ENCODE peak calls at places on chromosomes 16 and 17, in five cellular contexts. C is A549, R is transverse colon, B is SK-N-SH, I is skeletal muscle cell. N is an unnamed sample.

GRCh38 chr16:88838566-88838965 is 18.2 kb downstream of the GALNS start:
- DNase-seq in B (no peak), R (no peak), I (no peak), C (no peak), N (no peak)

GRCh38 chr17:49646391-49647255 is 31.3 kb downstream of the SPOP start:
- DNase-seq in B (no peak), R (peak; percentile 24), C (no peak), I (peak; percentile 37), N (peak; percentile 68)

GRCh38 chr16:58027341-58028167 is 2.0 kb downstream of the MMP15 start:
- DNase-seq in R (peak; percentile 79), C (peak; percentile 74), I (no peak), B (peak; percentile 63), N (no peak)

GRCh38 chr17:78935419-78936323 is 10.5 kb upstream of the TIMP2 start:
- DNase-seq in I (peak; percentile 96), R (peak; percentile 59), B (peak; percentile 97), C (peak; percentile 84), N (peak; percentile 99)

GRCh38 chr17:27586203-27586701 is 44.7 kb upstream of the LGALS9 start:
- DNase-seq in R (no peak), I (no peak), B (peak; percentile 76), C (no peak), N (peak; percentile 58)

GRCh38 chr16:67199011-67199807 is at the start of gene ELMO3:
- DNase-seq in R (peak; percentile 88), B (peak; percentile 72), I (no peak), C (no peak), N (no peak)

GRCh38 chr17:49580055-49580721 is 4.5 kb downstream of the NXPH3 start:
- DNase-seq in C (no peak), B (peak; percentile 15), R (no peak), I (no peak), N (no peak)

GRCh38 chr16:67542464-67542863 is 13.8 kb downstream of the RIPOR1 start:
- DNase-seq in B (peak; percentile 85), I (no peak), C (peak; percentile 86), R (peak; percentile 55), N (peak; percentile 66)

GRCh38 chr16:67241008-67241900 is 6.0 kb downstream of the FHOD1 start:
- DNase-seq in I (peak; percentile 73), R (peak; percentile 77), C (peak; percentile 76), B (no peak), N (peak; percentile 70)

GRCh38 chr16:57244463-57244766 is 644 bp upstream of the ARL2BP start:
- DNase-seq in C (no peak), B (no peak), R (no peak), I (no peak), N (no peak)

GRCh38 chr17:79987187-79987889 is 48.3 kb downstream of the TBC1D16 start:
- DNase-seq in C (no peak), R (no peak), I (no peak), B (no peak), N (no peak)

GRCh38 chr16:74768239-74768638 is 6.4 kb downstream of the FA2H start:
- DNase-seq in B (no peak), R (no peak), C (no peak), I (no peak), N (no peak)

GRCh38 chr17:78667091-78667490 is 89.9 kb upstream of the DNAH17 start:
- DNase-seq in C (no peak), B (no peak), I (no peak), R (no peak), N (no peak)

GRCh38 chr17:2962729-2963128 is 100.7 kb downstream of the OR1D5 start:
- DNase-seq in B (no peak), I (no peak), R (no peak), C (no peak), N (no peak)

GRCh38 chr17:21467739-21468490 is 91.8 kb downstream of the KCNJ12 start:
- DNase-seq in B (no peak), I (no peak), C (no peak), R (no peak), N (no peak)

GRCh38 chr17:60679287-60679686 is 1.6 kb downstream of the BCAS3 start:
- DNase-seq in B (no peak), R (no peak), I (no peak), C (no peak), N (no peak)

GRCh38 chr17:61904094-61904710 is 23.6 kb downstream of the INTS2 start:
- DNase-seq in R (peak; percentile 30), I (no peak), C (no peak), B (no peak), N (no peak)

GRCh38 chr17:55722016-55722706 is 503 bp downstream of the TMEM100 start:
- DNase-seq in B (no peak), C (no peak), R (no peak), I (no peak), N (peak; percentile 10)

GRCh38 chr17:74773871-74774286 is 2.3 kb downstream of the NAT9 start:
- DNase-seq in R (no peak), B (no peak), I (no peak), C (no peak), N (peak; percentile 33)

GRCh38 chr17:7179317-7180254 is at the start of gene ASGR1:
- DNase-seq in B (no peak), R (no peak), C (no peak), I (no peak), N (no peak)

GRCh38 chr17:28925912-28926365 is 23.1 kb upstream of the DHRS13 start:
- DNase-seq in C (no peak), I (peak; percentile 72), R (no peak), B (no peak), N (peak; percentile 74)

GRCh38 chr17:9427460-9428315 is 147.9 kb downstream of the STX8 start:
- DNase-seq in R (no peak), C (no peak), I (no peak), B (no peak), N (no peak)

GRCh38 chr16:2987854-2988253 is 7.6 kb upstream of the PKMYT1 start:
- DNase-seq in I (no peak), C (no peak), B (peak; percentile 52), R (no peak), N (no peak)

GRCh38 chr17:52710363-52710901 is 551.9 kb upstream of the CA10 start:
- DNase-seq in B (no peak), R (no peak), I (no peak), C (no peak), N (no peak)

GRCh38 chr17:57555636-57556175 is 189.4 kb downstream of the CCDC182 start:
- DNase-seq in I (no peak), R (no peak), B (no peak), C (no peak), N (no peak)
- H3K4me3 ChIP-seq in I (no peak overlapping the region), R (no peak overlapping the region), B (no peak overlapping the region), C (no peak overlapping the region), N (no peak overlapping the region)

GRCh38 chr17:75842963-75843576 is 1.1 kb downstream of the UNC13D start:
- DNase-seq in I (no peak), R (no peak), C (no peak), B (no peak), N (no peak)
- H3K4me3 ChIP-seq in I (no peak overlapping the region), R (peak overlapping the region; percentile 32), C (no peak overlapping the region), B (no peak overlapping the region), N (no peak overlapping the region)

GRCh38 chr16:71472041-71472440 is 10.0 kb upstream of the ZNF23 start:
- DNase-seq in R (no peak), I (no peak), B (no peak), C (no peak), N (no peak)
- H3K4me3 ChIP-seq in R (no peak overlapping the region), I (no peak overlapping the region), B (no peak overlapping the region), C (no peak overlapping the region), N (no peak overlapping the region)

GRCh38 chr16:1929105-1929504 is 10.9 kb upstream of the HS3ST6 start:
- DNase-seq in B (peak; percentile 87), I (no peak), R (no peak), C (peak; percentile 78), N (peak; percentile 12)
- H3K4me3 ChIP-seq in B (peak overlapping the region; percentile 56), I (peak overlapping the region; percentile 57), R (peak overlapping the region; percentile 77), C (peak overlapping the region; percentile 65), N (peak overlapping the region; percentile 66)

GRCh38 chr17:44827863-44828262 is 2.2 kb downstream of the GJC1 start:
- DNase-seq in R (no peak), B (no peak), I (no peak), C (no peak), N (no peak)
- H3K4me3 ChIP-seq in R (peak overlapping the region; percentile 67), B (peak overlapping the region; percentile 73), I (peak overlapping the region; percentile 83), C (no peak overlapping the region), N (no peak overlapping the region)

GRCh38 chr17:77163521-77164280 is 22.9 kb downstream of the SEC14L1 start:
- DNase-seq in C (no peak), I (no peak), R (no peak), B (no peak), N (no peak)
- H3K4me3 ChIP-seq in C (no peak overlapping the region), I (no peak overlapping the region), R (no peak overlapping the region), B (no peak overlapping the region), N (no peak overlapping the region)

GRCh38 chr16:86576591-86577313 is 1.6 kb upstream of the FOXL1 start:
- DNase-seq in I (peak; percentile 61), B (no peak), R (no peak), C (no peak), N (no peak)
- H3K4me3 ChIP-seq in I (peak overlapping the region; percentile 60), B (peak overlapping the region; percentile 49), R (peak overlapping the region; percentile 52), C (peak overlapping the region; percentile 59), N (peak overlapping the region; percentile 68)

DNA sequence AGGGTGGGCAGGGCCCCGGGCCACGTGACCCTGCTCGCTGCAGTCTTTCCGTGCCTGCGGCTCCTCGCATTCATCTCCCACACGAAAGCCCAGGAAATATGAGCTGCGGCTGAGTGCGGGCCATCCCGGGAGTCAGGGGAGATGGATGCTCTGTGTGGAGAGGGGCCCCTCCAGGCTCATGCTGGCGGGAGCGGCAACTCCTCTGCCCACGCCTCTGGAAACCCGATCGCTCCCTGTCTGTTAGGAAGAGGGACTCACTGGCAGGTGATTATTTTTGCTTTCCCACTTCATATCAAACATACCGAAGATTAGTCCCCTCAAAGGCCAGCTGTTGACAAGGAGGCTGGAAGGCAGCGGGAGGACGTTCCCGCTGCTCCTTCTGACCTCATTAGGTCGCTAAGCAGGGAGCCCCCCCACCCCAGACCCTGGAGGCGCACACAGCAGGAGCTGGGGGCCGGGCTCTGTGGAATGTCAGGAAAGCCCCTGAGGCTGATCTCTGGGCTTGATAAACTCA is 228.5 kb downstream of the FOXL1 start:
- DNase-seq in I (no peak), B (no peak), C (no peak), R (no peak), N (no peak)
- H3K4me3 ChIP-seq in I (no peak overlapping the region), B (no peak overlapping the region), C (no peak overlapping the region), R (no peak overlapping the region), N (no peak overlapping the region)

DNA sequence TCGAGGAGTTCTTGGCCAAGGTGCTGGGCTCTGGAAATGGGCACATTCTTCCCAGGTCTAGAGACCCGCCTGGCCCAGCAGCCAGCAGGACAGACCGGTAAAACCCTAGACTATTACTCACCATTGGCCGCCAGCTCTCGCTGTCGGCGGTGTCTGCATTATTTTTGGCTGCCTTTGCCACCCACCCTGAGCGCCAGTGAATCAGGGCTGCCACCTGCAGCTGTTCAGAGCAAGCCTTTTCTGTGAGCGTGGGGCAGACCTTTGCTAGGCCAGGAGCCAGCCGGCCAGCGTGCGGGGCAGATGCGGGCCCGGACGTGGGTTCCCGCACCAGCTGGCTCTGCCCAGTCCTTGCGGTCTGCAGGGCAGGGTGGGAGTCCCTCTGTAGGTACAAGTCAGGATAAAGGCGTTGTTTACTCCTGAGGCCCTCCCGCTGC is 15.8 kb upstream of the CLEC18A start:
- DNase-seq in R (no peak), C (no peak), B (no peak), I (no peak), N (no peak)
- H3K4me3 ChIP-seq in R (no peak overlapping the region), C (no peak overlapping the region), B (no peak overlapping the region), I (no peak overlapping the region), N (no peak overlapping the region)